ENCODE peak calls at places on chromosome 3, in nine cellular contexts. One of them, this sample, is unnamed.

GRCh38 chr3:193768069-193768391 is 175.0 kb downstream of the OPA1 start:
- DNase-seq in left ventricle myocardium inferior: no peak
- DNase-seq in bronchial epithelial cell: peak
- DNase-seq in GM23248: peak
- DNase-seq in AG09309: no peak
- DNase-seq in Peyer's patch: no peak
- DNase-seq in stomach: no peak
- DNase-seq in WERI-Rb-1: no peak
- DNase-seq in CD4-positive, alpha-beta memory T cell: no peak
- DNase-seq in this sample: peak

GRCh38 chr3:184741259-184741556 is 29.3 kb upstream of the MAGEF1 start:
- DNase-seq in left ventricle myocardium inferior: no peak
- DNase-seq in GM23248: no peak
- DNase-seq in Peyer's patch: no peak
- DNase-seq in bronchial epithelial cell: peak
- DNase-seq in AG09309: no peak
- DNase-seq in stomach: peak
- DNase-seq in CD4-positive, alpha-beta memory T cell: no peak
- DNase-seq in WERI-Rb-1: no peak
- DNase-seq in this sample: peak

GRCh38 chr3:178420033-178420432 is 116.2 kb upstream of the KCNMB2 start:
- DNase-seq in GM23248: peak
- DNase-seq in Peyer's patch: no peak
- DNase-seq in left ventricle myocardium inferior: no peak
- DNase-seq in CD4-positive, alpha-beta memory T cell: no peak
- DNase-seq in stomach: no peak
- DNase-seq in AG09309: no peak
- DNase-seq in WERI-Rb-1: no peak
- DNase-seq in bronchial epithelial cell: no peak
- DNase-seq in this sample: no peak

GRCh38 chr3:160667452-160667851 is 9.5 kb upstream of the ARL14 start:
- DNase-seq in stomach: peak
- DNase-seq in GM23248: peak
- DNase-seq in bronchial epithelial cell: peak
- DNase-seq in Peyer's patch: no peak
- DNase-seq in CD4-positive, alpha-beta memory T cell: no peak
- DNase-seq in WERI-Rb-1: no peak
- DNase-seq in left ventricle myocardium inferior: no peak
- DNase-seq in AG09309: peak
- DNase-seq in this sample: no peak

GRCh38 chr3:37400945-37401344 is 226.6 kb upstream of the LRRFIP2 start:
- DNase-seq in left ventricle myocardium inferior: no peak
- DNase-seq in Peyer's patch: no peak
- DNase-seq in bronchial epithelial cell: no peak
- DNase-seq in stomach: no peak
- DNase-seq in GM23248: no peak
- DNase-seq in WERI-Rb-1: no peak
- DNase-seq in CD4-positive, alpha-beta memory T cell: no peak
- DNase-seq in AG09309: no peak
- DNase-seq in this sample: no peak

GRCh38 chr3:16203671-16204629 is 29.5 kb downstream of the GALNT15 start:
- DNase-seq in WERI-Rb-1: no peak
- DNase-seq in stomach: no peak
- DNase-seq in left ventricle myocardium inferior: no peak
- DNase-seq in bronchial epithelial cell: no peak
- DNase-seq in CD4-positive, alpha-beta memory T cell: no peak
- DNase-seq in GM23248: no peak
- DNase-seq in Peyer's patch: no peak
- DNase-seq in AG09309: no peak
- DNase-seq in this sample: no peak

GRCh38 chr3:190384241-190384863 is 3.6 kb upstream of the CLDN16 start:
- DNase-seq in stomach: peak
- DNase-seq in CD4-positive, alpha-beta memory T cell: no peak
- DNase-seq in Peyer's patch: no peak
- DNase-seq in WERI-Rb-1: peak
- DNase-seq in left ventricle myocardium inferior: no peak
- DNase-seq in GM23248: peak
- DNase-seq in bronchial epithelial cell: peak
- DNase-seq in AG09309: no peak
- DNase-seq in this sample: peak

GRCh38 chr3:100316656-100317069 is 17.9 kb upstream of the NIT2 start:
- DNase-seq in WERI-Rb-1: peak
- DNase-seq in left ventricle myocardium inferior: no peak
- DNase-seq in stomach: no peak
- DNase-seq in AG09309: peak
- DNase-seq in GM23248: peak
- DNase-seq in bronchial epithelial cell: peak
- DNase-seq in CD4-positive, alpha-beta memory T cell: peak
- DNase-seq in Peyer's patch: no peak
- DNase-seq in this sample: peak

GRCh38 chr3:36579746-36580145 is 184.6 kb downstream of the DCLK3 start:
- DNase-seq in Peyer's patch: no peak
- DNase-seq in bronchial epithelial cell: no peak
- DNase-seq in AG09309: no peak
- DNase-seq in WERI-Rb-1: no peak
- DNase-seq in left ventricle myocardium inferior: no peak
- DNase-seq in GM23248: no peak
- DNase-seq in stomach: no peak
- DNase-seq in CD4-positive, alpha-beta memory T cell: no peak
- DNase-seq in this sample: no peak

GRCh38 chr3:24048843-24049242 is 103.8 kb downstream of the NR1D2 start:
- DNase-seq in AG09309: peak
- DNase-seq in left ventricle myocardium inferior: no peak
- DNase-seq in GM23248: peak
- DNase-seq in Peyer's patch: no peak
- DNase-seq in CD4-positive, alpha-beta memory T cell: no peak
- DNase-seq in stomach: no peak
- DNase-seq in WERI-Rb-1: no peak
- DNase-seq in bronchial epithelial cell: no peak
- DNase-seq in this sample: no peak

GRCh38 chr3:42689421-42690014 is 4.2 kb downstream of the KLHL40 start:
- DNase-seq in Peyer's patch: no peak
- DNase-seq in stomach: no peak
- DNase-seq in left ventricle myocardium inferior: peak
- DNase-seq in WERI-Rb-1: no peak
- DNase-seq in GM23248: no peak
- DNase-seq in CD4-positive, alpha-beta memory T cell: no peak
- DNase-seq in AG09309: no peak
- DNase-seq in bronchial epithelial cell: no peak
- DNase-seq in this sample: no peak

GRCh38 chr3:56923546-56924224 is 121.9 kb upstream of the ARHGEF3 start:
- DNase-seq in bronchial epithelial cell: peak
- DNase-seq in left ventricle myocardium inferior: no peak
- DNase-seq in Peyer's patch: peak
- DNase-seq in WERI-Rb-1: no peak
- DNase-seq in GM23248: peak
- DNase-seq in AG09309: no peak
- DNase-seq in stomach: peak
- DNase-seq in CD4-positive, alpha-beta memory T cell: peak
- DNase-seq in this sample: peak

GRCh38 chr3:68007621-68008226 is 353.3 kb upstream of the SUCLG2 start:
- DNase-seq in stomach: no peak
- DNase-seq in left ventricle myocardium inferior: no peak
- DNase-seq in WERI-Rb-1: peak
- DNase-seq in GM23248: no peak
- DNase-seq in AG09309: no peak
- DNase-seq in CD4-positive, alpha-beta memory T cell: peak
- DNase-seq in bronchial epithelial cell: no peak
- DNase-seq in Peyer's patch: no peak
- DNase-seq in this sample: no peak

GRCh38 chr3:128801779-128802369 is 75.9 kb downstream of the RAB7A start:
- DNase-seq in Peyer's patch: no peak
- DNase-seq in GM23248: no peak
- DNase-seq in bronchial epithelial cell: no peak
- DNase-seq in stomach: no peak
- DNase-seq in left ventricle myocardium inferior: peak
- DNase-seq in WERI-Rb-1: no peak
- DNase-seq in CD4-positive, alpha-beta memory T cell: no peak
- DNase-seq in AG09309: no peak
- DNase-seq in this sample: peak

GRCh38 chr3:197021729-197022404 is 7.8 kb downstream of the MELTF start:
- DNase-seq in WERI-Rb-1: no peak
- DNase-seq in AG09309: no peak
- DNase-seq in GM23248: no peak
- DNase-seq in left ventricle myocardium inferior: no peak
- DNase-seq in CD4-positive, alpha-beta memory T cell: no peak
- DNase-seq in stomach: peak
- DNase-seq in bronchial epithelial cell: no peak
- DNase-seq in Peyer's patch: no peak
- DNase-seq in this sample: no peak

GRCh38 chr3:42077785-42078184 is 13.4 kb upstream of the TRAK1 start:
- DNase-seq in left ventricle myocardium inferior: peak
- DNase-seq in WERI-Rb-1: no peak
- DNase-seq in CD4-positive, alpha-beta memory T cell: no peak
- DNase-seq in AG09309: no peak
- DNase-seq in GM23248: no peak
- DNase-seq in bronchial epithelial cell: no peak
- DNase-seq in Peyer's patch: no peak
- DNase-seq in stomach: no peak
- DNase-seq in this sample: no peak

GRCh38 chr3:51581529-51581928 is 43.0 kb downstream of the RAD54L2 start:
- DNase-seq in GM23248: peak
- DNase-seq in stomach: no peak
- DNase-seq in bronchial epithelial cell: peak
- DNase-seq in Peyer's patch: no peak
- DNase-seq in AG09309: no peak
- DNase-seq in left ventricle myocardium inferior: no peak
- DNase-seq in WERI-Rb-1: peak
- DNase-seq in CD4-positive, alpha-beta memory T cell: no peak
- DNase-seq in this sample: peak

GRCh38 chr3:119630562-119631329 is 29.6 kb downstream of the POPDC2 start:
- DNase-seq in CD4-positive, alpha-beta memory T cell: no peak
- DNase-seq in bronchial epithelial cell: peak
- DNase-seq in GM23248: peak
- DNase-seq in left ventricle myocardium inferior: no peak
- DNase-seq in Peyer's patch: no peak
- DNase-seq in stomach: no peak
- DNase-seq in WERI-Rb-1: no peak
- DNase-seq in AG09309: peak
- DNase-seq in this sample: peak

GRCh38 chr3:14766428-14767244 is 52.1 kb upstream of the FGD5 start:
- DNase-seq in GM23248: no peak
- DNase-seq in CD4-positive, alpha-beta memory T cell: no peak
- DNase-seq in bronchial epithelial cell: no peak
- DNase-seq in WERI-Rb-1: no peak
- DNase-seq in Peyer's patch: no peak
- DNase-seq in left ventricle myocardium inferior: no peak
- DNase-seq in stomach: no peak
- DNase-seq in AG09309: no peak
- DNase-seq in this sample: no peak

GRCh38 chr3:187568171-187568570 is 102.0 kb downstream of the SST start:
- DNase-seq in CD4-positive, alpha-beta memory T cell: no peak
- DNase-seq in AG09309: no peak
- DNase-seq in Peyer's patch: no peak
- DNase-seq in bronchial epithelial cell: no peak
- DNase-seq in GM23248: no peak
- DNase-seq in stomach: no peak
- DNase-seq in left ventricle myocardium inferior: no peak
- DNase-seq in WERI-Rb-1: no peak
- DNase-seq in this sample: no peak
- H3K4me3 ChIP-seq in CD4-positive, alpha-beta memory T cell: no peak
- H3K4me3 ChIP-seq in AG09309: no peak
- H3K4me3 ChIP-seq in Peyer's patch: no peak
- H3K4me3 ChIP-seq in bronchial epithelial cell: no peak
- H3K4me3 ChIP-seq in GM23248: peak
- H3K4me3 ChIP-seq in stomach: no peak
- H3K4me3 ChIP-seq in left ventricle myocardium inferior: no peak
- H3K4me3 ChIP-seq in WERI-Rb-1: no peak
- H3K4me3 ChIP-seq in this sample: no peak

GRCh38 chr3:71244153-71245051 is 339.1 kb downstream of the FOXP1 start:
- DNase-seq in CD4-positive, alpha-beta memory T cell: no peak
- DNase-seq in WERI-Rb-1: no peak
- DNase-seq in GM23248: peak
- DNase-seq in left ventricle myocardium inferior: peak
- DNase-seq in bronchial epithelial cell: peak
- DNase-seq in AG09309: no peak
- DNase-seq in stomach: no peak
- DNase-seq in Peyer's patch: no peak
- DNase-seq in this sample: no peak
- H3K4me3 ChIP-seq in CD4-positive, alpha-beta memory T cell: no peak
- H3K4me3 ChIP-seq in WERI-Rb-1: no peak
- H3K4me3 ChIP-seq in GM23248: no peak
- H3K4me3 ChIP-seq in left ventricle myocardium inferior: peak
- H3K4me3 ChIP-seq in bronchial epithelial cell: no peak
- H3K4me3 ChIP-seq in AG09309: no peak
- H3K4me3 ChIP-seq in stomach: peak
- H3K4me3 ChIP-seq in Peyer's patch: peak
- H3K4me3 ChIP-seq in this sample: no peak

GRCh38 chr3:185822957-185823279 is 1.9 kb downstream of the IGF2BP2 start:
- DNase-seq in GM23248: peak
- DNase-seq in left ventricle myocardium inferior: no peak
- DNase-seq in stomach: no peak
- DNase-seq in AG09309: no peak
- DNase-seq in bronchial epithelial cell: no peak
- DNase-seq in CD4-positive, alpha-beta memory T cell: no peak
- DNase-seq in Peyer's patch: no peak
- DNase-seq in WERI-Rb-1: no peak
- DNase-seq in this sample: no peak

GRCh38 chr3:185818267-185818875 is 6.5 kb downstream of the IGF2BP2 start:
- DNase-seq in bronchial epithelial cell: peak
- DNase-seq in CD4-positive, alpha-beta memory T cell: no peak
- DNase-seq in Peyer's patch: no peak
- DNase-seq in stomach: no peak
- DNase-seq in WERI-Rb-1: no peak
- DNase-seq in GM23248: peak
- DNase-seq in AG09309: no peak
- DNase-seq in left ventricle myocardium inferior: no peak
- DNase-seq in this sample: no peak

GRCh38 chr3:185823280-185824044 is 1.4 kb downstream of the IGF2BP2 start:
- DNase-seq in CD4-positive, alpha-beta memory T cell: peak
- DNase-seq in GM23248: peak
- DNase-seq in bronchial epithelial cell: no peak
- DNase-seq in stomach: peak
- DNase-seq in Peyer's patch: no peak
- DNase-seq in WERI-Rb-1: peak
- DNase-seq in left ventricle myocardium inferior: peak
- DNase-seq in AG09309: no peak
- DNase-seq in this sample: peak

GRCh38 chr3:185822221-185822956 is 2.5 kb downstream of the IGF2BP2 start:
- DNase-seq in bronchial epithelial cell: peak
- DNase-seq in stomach: no peak
- DNase-seq in left ventricle myocardium inferior: no peak
- DNase-seq in Peyer's patch: no peak
- DNase-seq in CD4-positive, alpha-beta memory T cell: no peak
- DNase-seq in WERI-Rb-1: no peak
- DNase-seq in GM23248: peak
- DNase-seq in AG09309: no peak
- DNase-seq in this sample: no peak

GRCh38 chr3:185820973-185821758 is 3.7 kb downstream of the IGF2BP2 start:
- DNase-seq in WERI-Rb-1: no peak
- DNase-seq in AG09309: peak
- DNase-seq in GM23248: peak
- DNase-seq in left ventricle myocardium inferior: no peak
- DNase-seq in Peyer's patch: no peak
- DNase-seq in CD4-positive, alpha-beta memory T cell: no peak
- DNase-seq in bronchial epithelial cell: peak
- DNase-seq in stomach: no peak
- DNase-seq in this sample: no peak
- H3K4me3 ChIP-seq in WERI-Rb-1: no peak
- H3K4me3 ChIP-seq in AG09309: peak
- H3K4me3 ChIP-seq in GM23248: peak
- H3K4me3 ChIP-seq in left ventricle myocardium inferior: no peak
- H3K4me3 ChIP-seq in Peyer's patch: no peak
- H3K4me3 ChIP-seq in CD4-positive, alpha-beta memory T cell: no peak
- H3K4me3 ChIP-seq in bronchial epithelial cell: peak
- H3K4me3 ChIP-seq in stomach: no peak
- H3K4me3 ChIP-seq in this sample: no peak

GRCh38 chr3:10992946-10993728 is 589 bp downstream of the SLC6A1 start:
- DNase-seq in CD4-positive, alpha-beta memory T cell: no peak
- DNase-seq in AG09309: no peak
- DNase-seq in stomach: no peak
- DNase-seq in GM23248: no peak
- DNase-seq in bronchial epithelial cell: no peak
- DNase-seq in Peyer's patch: no peak
- DNase-seq in WERI-Rb-1: no peak
- DNase-seq in left ventricle myocardium inferior: no peak
- DNase-seq in this sample: no peak
- H3K4me3 ChIP-seq in CD4-positive, alpha-beta memory T cell: no peak
- H3K4me3 ChIP-seq in AG09309: no peak
- H3K4me3 ChIP-seq in stomach: peak
- H3K4me3 ChIP-seq in GM23248: no peak
- H3K4me3 ChIP-seq in bronchial epithelial cell: no peak
- H3K4me3 ChIP-seq in Peyer's patch: peak
- H3K4me3 ChIP-seq in WERI-Rb-1: peak
- H3K4me3 ChIP-seq in left ventricle myocardium inferior: peak
- H3K4me3 ChIP-seq in this sample: peak